ENCODE peak calls at places on chromosomes 5 and 9, in nine cellular contexts. U is A549, Z is left ventricle myocardium superior, I is GM12891, V is GDM1, N is GM20000, R is amniotic epithelial cell, W is Calu3, S is kidney glomerular epithelial cell. M is an unnamed sample.

GRCh38 chr5:62547929-62548678 is 30.5 kb upstream of the LRRC70 start:
- DNase-seq in U (no peak), Z (no peak), I (no peak), V (no peak), N (no peak), R (peak), W (no peak), S (no peak), M (no peak)

GRCh38 chr9:84697494-84698114 is 28.1 kb downstream of the NTRK2 start:
- DNase-seq in U (peak), Z (peak), I (peak), V (peak), N (peak), R (no peak), W (peak), S (peak), M (peak)

GRCh38 chr9:111700776-111701175 is 39.4 kb downstream of the GNG10 start:
- DNase-seq in U (no peak), Z (no peak), I (no peak), V (no peak), N (no peak), R (no peak), W (no peak), S (no peak), M (no peak)

GRCh38 chr5:53479656-53480473 is 564 bp upstream of the FST start:
- DNase-seq in U (peak), Z (peak), I (peak), V (no peak), N (peak), R (no peak), W (peak), S (no peak), M (peak)

GRCh38 chr5:40755093-40755406 is 711 bp downstream of the TTC33 start:
- DNase-seq in U (peak), Z (peak), I (peak), V (peak), N (peak), R (peak), W (peak), S (peak), M (peak)

GRCh38 chr5:66829826-66830225 is 233.6 kb downstream of the MAST4 start:
- DNase-seq in U (no peak), Z (no peak), I (no peak), V (no peak), N (no peak), R (peak), W (no peak), S (peak), M (no peak)

GRCh38 chr5:6311568-6312501 is 66.5 kb downstream of the MED10 start:
- DNase-seq in U (no peak), Z (peak), I (no peak), V (no peak), N (no peak), R (no peak), W (no peak), S (no peak), M (no peak)

GRCh38 chr5:150641006-150641570 is 628 bp downstream of the SYNPO start:
- DNase-seq in U (peak), Z (peak), I (no peak), V (no peak), N (no peak), R (peak), W (no peak), S (peak), M (peak)

GRCh38 chr5:10565785-10566506 is 2.1 kb downstream of the ANKRD33B start:
- DNase-seq in U (no peak), Z (no peak), I (no peak), V (no peak), N (no peak), R (no peak), W (no peak), S (no peak), M (no peak)

GRCh38 chr5:74954919-74955318 is 88.7 kb upstream of the FAM169A start:
- DNase-seq in U (no peak), Z (no peak), I (no peak), V (no peak), N (no peak), R (peak), W (no peak), S (peak), M (no peak)

GRCh38 chr9:131748411-131748955 is 8.6 kb upstream of the RAPGEF1 start:
- DNase-seq in U (no peak), Z (no peak), I (no peak), V (no peak), N (no peak), R (no peak), W (no peak), S (no peak), M (no peak)

GRCh38 chr9:133460405-133461175 is 812 bp downstream of the CACFD1 start:
- DNase-seq in U (peak), Z (no peak), I (peak), V (no peak), N (peak), R (peak), W (peak), S (peak), M (peak)

GRCh38 chr9:64057553-64057952 is 1227.5 kb downstream of the FOXD4L5 start:
- DNase-seq in U (no peak), Z (no peak), I (no peak), V (no peak), N (no peak), R (no peak), W (no peak), S (no peak), M (no peak)

GRCh38 chr5:113221294-113222176 is 213.3 kb downstream of the TSSK1B start:
- DNase-seq in U (no peak), Z (no peak), I (no peak), V (no peak), N (no peak), R (peak), W (no peak), S (no peak), M (no peak)

GRCh38 chr9:25716220-25716872 is 38.1 kb upstream of the TUSC1 start:
- DNase-seq in U (peak), Z (no peak), I (no peak), V (no peak), N (no peak), R (peak), W (peak), S (peak), M (no peak)

GRCh38 chr9:3980771-3981170 is 319.1 kb downstream of the GLIS3 start:
- DNase-seq in U (no peak), Z (no peak), I (no peak), V (no peak), N (no peak), R (peak), W (no peak), S (peak), M (no peak)

GRCh38 chr5:151924564-151925395 is at the start of gene GLRA1:
- DNase-seq in U (peak), Z (peak), I (peak), V (no peak), N (peak), R (peak), W (peak), S (peak), M (peak)

GRCh38 chr9:129070670-129071525 is 10.0 kb upstream of the DOLPP1 start:
- DNase-seq in U (no peak), Z (no peak), I (no peak), V (no peak), N (no peak), R (no peak), W (no peak), S (no peak), M (no peak)

GRCh38 chr5:81290146-81290545 is 11.2 kb upstream of the ZCCHC9 start:
- DNase-seq in U (no peak), Z (no peak), I (no peak), V (no peak), N (no peak), R (no peak), W (no peak), S (no peak), M (no peak)

GRCh38 chr9:133387680-133388079 is 11.5 kb downstream of the STKLD1 start:
- DNase-seq in U (no peak), Z (no peak), I (no peak), V (no peak), N (no peak), R (no peak), W (no peak), S (no peak), M (no peak)

GRCh38 chr5:127785098-127785927 is 82.1 kb downstream of the CCDC192 start:
- DNase-seq in U (peak), Z (no peak), I (no peak), V (no peak), N (no peak), R (peak), W (peak), S (peak), M (no peak)

GRCh38 chr9:76135902-76136301 is 245.4 kb downstream of the PCSK5 start:
- DNase-seq in U (no peak), Z (no peak), I (no peak), V (no peak), N (no peak), R (no peak), W (no peak), S (peak), M (no peak)

GRCh38 chr5:2739360-2740050 is 12.0 kb downstream of the IRX2 start:
- DNase-seq in U (no peak), Z (no peak), I (no peak), V (no peak), N (no peak), R (no peak), W (no peak), S (no peak), M (no peak)

GRCh38 chr5:87541033-87541432 is 128.3 kb upstream of the CCNH start:
- DNase-seq in U (peak), Z (peak), I (no peak), V (no peak), N (no peak), R (peak), W (peak), S (peak), M (peak)

GRCh38 chr9:126671381-126671831 is 57.7 kb downstream of the LMX1B start:
- DNase-seq in U (no peak), Z (peak), I (no peak), V (no peak), N (no peak), R (no peak), W (no peak), S (no peak), M (peak)

GRCh38 chr9:97109194-97109811 is 70.4 kb upstream of the CTSV start:
- DNase-seq in U (peak), Z (peak), I (no peak), V (peak), N (peak), R (peak), W (peak), S (peak), M (no peak)

GRCh38 chr5:43354774-43355173 is 41.6 kb upstream of the HMGCS1 start:
- DNase-seq in U (no peak), Z (no peak), I (no peak), V (no peak), N (no peak), R (no peak), W (no peak), S (no peak), M (no peak)

GRCh38 chr5:118553662-118554061 is 434.7 kb downstream of the DTWD2 start:
- DNase-seq in U (no peak), Z (peak), I (no peak), V (no peak), N (no peak), R (no peak), W (no peak), S (no peak), M (peak)

GRCh38 chr9:95091971-95092320 is 225.6 kb downstream of the FANCC start:
- DNase-seq in U (peak), Z (no peak), I (no peak), V (no peak), N (no peak), R (peak), W (no peak), S (peak), M (no peak)